ENCODE peak calls at places on chromosome 4, in seven cellular contexts. One of them, this sample, is unnamed.

GRCh38 chr4:123606336-123606735 is 209.7 kb downstream of the SPRY1 start:
- DNase-seq in head of caudate nucleus: no peak
- DNase-seq in activated CD4-positive, alpha-beta T cell treated with anti-CD3 and anti-CD28 coated beads, Interleukin-2, amount 50 U/mL, for 1 hour: no peak
- DNase-seq in left cardiac atrium: no peak
- DNase-seq in activated naive CD4-positive, alpha-beta T cell: no peak
- DNase-seq in C1 segment of cervical spinal cord: no peak
- DNase-seq in posterior vena cava: no peak
- DNase-seq in this sample: no peak

GRCh38 chr4:91092398-91092955 is 965.3 kb downstream of the CCSER1 start:
- DNase-seq in head of caudate nucleus: no peak
- DNase-seq in activated CD4-positive, alpha-beta T cell treated with anti-CD3 and anti-CD28 coated beads, Interleukin-2, amount 50 U/mL, for 1 hour: no peak
- DNase-seq in left cardiac atrium: no peak
- DNase-seq in activated naive CD4-positive, alpha-beta T cell: no peak
- DNase-seq in C1 segment of cervical spinal cord: no peak
- DNase-seq in posterior vena cava: no peak
- DNase-seq in this sample: no peak

GRCh38 chr4:23819041-23819511 is 70.8 kb downstream of the PPARGC1A start:
- DNase-seq in head of caudate nucleus: peak
- DNase-seq in activated CD4-positive, alpha-beta T cell treated with anti-CD3 and anti-CD28 coated beads, Interleukin-2, amount 50 U/mL, for 1 hour: no peak
- DNase-seq in left cardiac atrium: peak
- DNase-seq in activated naive CD4-positive, alpha-beta T cell: no peak
- DNase-seq in C1 segment of cervical spinal cord: no peak
- DNase-seq in posterior vena cava: no peak
- DNase-seq in this sample: no peak

GRCh38 chr4:113278324-113278934 is 229.0 kb downstream of the ANK2 start:
- DNase-seq in head of caudate nucleus: peak
- DNase-seq in activated CD4-positive, alpha-beta T cell treated with anti-CD3 and anti-CD28 coated beads, Interleukin-2, amount 50 U/mL, for 1 hour: peak
- DNase-seq in left cardiac atrium: peak
- DNase-seq in activated naive CD4-positive, alpha-beta T cell: no peak
- DNase-seq in C1 segment of cervical spinal cord: peak
- DNase-seq in posterior vena cava: no peak
- DNase-seq in this sample: peak

GRCh38 chr4:125826801-125827200 is 512.0 kb downstream of the FAT4 start:
- DNase-seq in head of caudate nucleus: no peak
- DNase-seq in activated CD4-positive, alpha-beta T cell treated with anti-CD3 and anti-CD28 coated beads, Interleukin-2, amount 50 U/mL, for 1 hour: no peak
- DNase-seq in left cardiac atrium: no peak
- DNase-seq in activated naive CD4-positive, alpha-beta T cell: no peak
- DNase-seq in C1 segment of cervical spinal cord: no peak
- DNase-seq in posterior vena cava: no peak
- DNase-seq in this sample: no peak

GRCh38 chr4:149987330-149987751 is 90.9 kb upstream of the DCLK2 start:
- DNase-seq in head of caudate nucleus: no peak
- DNase-seq in activated CD4-positive, alpha-beta T cell treated with anti-CD3 and anti-CD28 coated beads, Interleukin-2, amount 50 U/mL, for 1 hour: no peak
- DNase-seq in left cardiac atrium: no peak
- DNase-seq in activated naive CD4-positive, alpha-beta T cell: no peak
- DNase-seq in C1 segment of cervical spinal cord: no peak
- DNase-seq in posterior vena cava: no peak
- DNase-seq in this sample: no peak

GRCh38 chr4:121228851-121229250 is 64.7 kb upstream of the TNIP3 start:
- DNase-seq in head of caudate nucleus: no peak
- DNase-seq in activated CD4-positive, alpha-beta T cell treated with anti-CD3 and anti-CD28 coated beads, Interleukin-2, amount 50 U/mL, for 1 hour: no peak
- DNase-seq in left cardiac atrium: no peak
- DNase-seq in activated naive CD4-positive, alpha-beta T cell: no peak
- DNase-seq in C1 segment of cervical spinal cord: no peak
- DNase-seq in posterior vena cava: no peak
- DNase-seq in this sample: no peak

GRCh38 chr4:16661813-16662212 is 236.6 kb downstream of the LDB2 start:
- DNase-seq in head of caudate nucleus: no peak
- DNase-seq in activated CD4-positive, alpha-beta T cell treated with anti-CD3 and anti-CD28 coated beads, Interleukin-2, amount 50 U/mL, for 1 hour: no peak
- DNase-seq in left cardiac atrium: no peak
- DNase-seq in activated naive CD4-positive, alpha-beta T cell: no peak
- DNase-seq in C1 segment of cervical spinal cord: no peak
- DNase-seq in posterior vena cava: no peak
- DNase-seq in this sample: no peak

GRCh38 chr4:138659640-138660325 is 355.8 kb upstream of the NOCT start:
- DNase-seq in head of caudate nucleus: no peak
- DNase-seq in activated CD4-positive, alpha-beta T cell treated with anti-CD3 and anti-CD28 coated beads, Interleukin-2, amount 50 U/mL, for 1 hour: no peak
- DNase-seq in left cardiac atrium: no peak
- DNase-seq in activated naive CD4-positive, alpha-beta T cell: no peak
- DNase-seq in C1 segment of cervical spinal cord: no peak
- DNase-seq in posterior vena cava: no peak
- DNase-seq in this sample: no peak

GRCh38 chr4:17613761-17614415 is 553 bp upstream of the MED28 start:
- DNase-seq in head of caudate nucleus: peak
- DNase-seq in activated CD4-positive, alpha-beta T cell treated with anti-CD3 and anti-CD28 coated beads, Interleukin-2, amount 50 U/mL, for 1 hour: peak
- DNase-seq in left cardiac atrium: peak
- DNase-seq in activated naive CD4-positive, alpha-beta T cell: no peak
- DNase-seq in C1 segment of cervical spinal cord: peak
- DNase-seq in posterior vena cava: no peak
- DNase-seq in this sample: peak

GRCh38 chr4:68655764-68656444 is 14.5 kb downstream of the UGT2B15 start:
- DNase-seq in head of caudate nucleus: no peak
- DNase-seq in activated CD4-positive, alpha-beta T cell treated with anti-CD3 and anti-CD28 coated beads, Interleukin-2, amount 50 U/mL, for 1 hour: no peak
- DNase-seq in left cardiac atrium: no peak
- DNase-seq in activated naive CD4-positive, alpha-beta T cell: no peak
- DNase-seq in C1 segment of cervical spinal cord: no peak
- DNase-seq in posterior vena cava: no peak
- DNase-seq in this sample: no peak

This sample was measured in stimulated activated CD4-positive, alpha-beta T cell treated with anti-CD3 and anti-CD28 coated beads, TNF-alpha, amount 100 ng/mL, for 4 hours.